ENCODE peak calls at places on chromosomes 1 and 21, in six cellular contexts. X is transverse colon, W is psoas muscle, U is OCI-LY7, J is Peyer's patch, V is gastrocnemius medialis. T is an unnamed sample.

GRCh38 chr1:17028662-17029188 is 17.0 kb upstream of the ATP13A2 start:
- DNase-seq in W (no peak), U (no peak), V (no peak), J (no peak), X (no peak), T (no peak)

GRCh38 chr1:14511856-14512585 is 86.5 kb upstream of the KAZN start:
- DNase-seq in W (no peak), J (no peak), X (no peak), U (no peak), V (no peak), T (no peak)

GRCh38 chr1:83860506-83861221 is 138.3 kb downstream of the TTLL7 start:
- DNase-seq in W (peak; percentile 74), X (peak; percentile 89), J (peak; percentile 94), U (peak; percentile 63), V (no peak), T (peak; percentile 61)

GRCh38 chr1:8516793-8517556 is 199.1 kb downstream of the SLC45A1 start:
- DNase-seq in W (no peak), X (no peak), U (peak; percentile 76), J (no peak), V (no peak), T (no peak)

GRCh38 chr1:66284746-66285145 is 249.2 kb upstream of the SGIP1 start:
- DNase-seq in J (no peak), W (no peak), V (no peak), X (no peak), U (no peak), T (no peak)

GRCh38 chr1:36351222-36351977 is 28.0 kb upstream of the EVA1B start:
- DNase-seq in X (no peak), W (no peak), U (no peak), V (no peak), J (no peak), T (no peak)

GRCh38 chr21:45874716-45875415 is 106.7 kb upstream of the COL6A1 start:
- DNase-seq in V (no peak), U (no peak), J (peak; percentile 70), W (peak; percentile 77), X (peak; percentile 57), T (no peak)

GRCh38 chr1:183304466-183305122 is 113.6 kb downstream of the NMNAT2 start:
- DNase-seq in X (no peak), J (no peak), W (no peak), V (no peak), U (no peak), T (no peak)

GRCh38 chr1:234544094-234544579 is 65.2 kb upstream of the TARBP1 start:
- DNase-seq in V (peak; percentile 70), U (no peak), W (peak; percentile 62), X (peak; percentile 76), J (peak; percentile 77), T (peak; percentile 63)

GRCh38 chr1:27520651-27521050 is 30.7 kb upstream of the WASF2 start:
- DNase-seq in J (peak; percentile 54), U (no peak), X (no peak), W (no peak), V (no peak), T (no peak)

GRCh38 chr1:94396356-94396755 is 21.8 kb upstream of the ABCD3 start:
- DNase-seq in V (no peak), W (no peak), J (no peak), X (no peak), U (no peak), T (no peak)

DNA sequence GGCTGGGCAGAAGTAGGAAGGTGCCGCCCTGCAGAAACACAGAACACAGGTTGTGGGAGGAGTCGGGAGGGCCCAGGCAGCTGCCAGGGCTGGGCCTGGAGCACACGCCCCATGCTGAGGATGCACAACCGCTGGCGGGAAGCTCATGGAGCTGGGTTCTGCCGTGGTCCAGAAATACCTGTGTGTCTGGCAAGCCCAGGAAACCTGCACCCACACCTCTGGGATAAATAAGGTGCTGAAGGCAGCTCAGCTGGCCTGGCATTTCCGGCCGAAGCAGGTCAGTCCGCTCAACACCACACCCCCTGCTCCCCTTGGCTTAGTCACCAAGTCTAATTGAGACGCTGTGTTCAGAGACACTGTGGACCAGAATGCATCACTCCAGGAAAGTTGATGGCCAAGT is 32.1 kb downstream of the CTNNBIP1 start:
- DNase-seq in J (peak; percentile 76), V (no peak), U (no peak), W (no peak), X (peak; percentile 38), T (no peak)
- H3K4me3 ChIP-seq in J (peak overlapping the region; percentile 19), V (no peak overlapping the region), U (no peak overlapping the region), W (no peak overlapping the region), X (no peak overlapping the region), T (no peak overlapping the region)

DNA sequence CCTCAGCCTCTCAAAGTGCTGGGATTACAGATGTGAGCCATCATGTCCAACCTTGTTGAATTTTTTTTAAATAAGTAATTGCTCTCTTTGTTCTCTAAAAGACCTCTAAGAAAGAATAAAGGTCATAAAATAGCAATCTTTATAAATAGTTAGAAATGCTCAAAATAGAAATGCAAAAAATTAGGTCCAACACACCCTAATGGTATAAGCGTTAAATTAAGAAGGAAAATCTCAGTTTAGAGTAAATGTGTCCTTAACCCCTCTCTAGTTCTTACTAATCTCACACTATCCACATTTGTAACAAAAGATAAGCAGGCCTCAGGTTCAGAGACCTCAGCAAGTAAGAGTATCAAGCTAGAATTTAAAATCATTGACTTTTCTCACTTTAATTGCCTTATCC is 38.3 kb upstream of the GLIS1 start:
- DNase-seq in J (no peak), X (no peak), W (no peak), V (no peak), U (no peak), T (no peak)
- H3K36me3 ChIP-seq in J (no peaks in the 10 kb centered on the region), X (no peaks in the 10 kb centered on the region), W (no peaks in the 10 kb centered on the region), V (no peaks in the 10 kb centered on the region), U (peaks cover 95% of the 10 kb centered on the region), T (no peaks in the 10 kb centered on the region)

DNA sequence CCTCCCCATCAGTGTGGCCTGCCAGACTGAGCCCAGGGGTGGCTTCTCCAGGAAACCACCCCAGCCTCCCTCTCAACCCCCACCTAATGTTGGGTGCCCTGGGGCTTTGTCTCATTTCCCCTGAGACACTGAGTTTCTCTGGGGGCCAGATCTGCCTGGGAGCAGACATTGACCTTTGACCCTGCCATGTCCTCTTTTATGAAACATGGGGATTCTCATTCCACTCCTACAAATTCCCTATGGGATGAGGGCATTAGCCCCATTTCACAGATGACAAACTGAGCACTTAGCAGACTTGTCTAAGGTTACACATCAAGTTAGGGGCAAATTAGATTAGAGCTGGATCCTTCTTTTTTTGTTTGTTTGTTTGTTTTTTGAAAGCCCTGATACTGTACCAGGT is 24.1 kb downstream of the RHBG start:
- DNase-seq in U (no peak), V (no peak), J (no peak), X (no peak), W (no peak), T (no peak)
- H3K27ac ChIP-seq in U (no peak overlapping the region), V (no peak overlapping the region), J (no peak overlapping the region), X (no peak overlapping the region), W (no peak overlapping the region), T (no peak overlapping the region)

DNA sequence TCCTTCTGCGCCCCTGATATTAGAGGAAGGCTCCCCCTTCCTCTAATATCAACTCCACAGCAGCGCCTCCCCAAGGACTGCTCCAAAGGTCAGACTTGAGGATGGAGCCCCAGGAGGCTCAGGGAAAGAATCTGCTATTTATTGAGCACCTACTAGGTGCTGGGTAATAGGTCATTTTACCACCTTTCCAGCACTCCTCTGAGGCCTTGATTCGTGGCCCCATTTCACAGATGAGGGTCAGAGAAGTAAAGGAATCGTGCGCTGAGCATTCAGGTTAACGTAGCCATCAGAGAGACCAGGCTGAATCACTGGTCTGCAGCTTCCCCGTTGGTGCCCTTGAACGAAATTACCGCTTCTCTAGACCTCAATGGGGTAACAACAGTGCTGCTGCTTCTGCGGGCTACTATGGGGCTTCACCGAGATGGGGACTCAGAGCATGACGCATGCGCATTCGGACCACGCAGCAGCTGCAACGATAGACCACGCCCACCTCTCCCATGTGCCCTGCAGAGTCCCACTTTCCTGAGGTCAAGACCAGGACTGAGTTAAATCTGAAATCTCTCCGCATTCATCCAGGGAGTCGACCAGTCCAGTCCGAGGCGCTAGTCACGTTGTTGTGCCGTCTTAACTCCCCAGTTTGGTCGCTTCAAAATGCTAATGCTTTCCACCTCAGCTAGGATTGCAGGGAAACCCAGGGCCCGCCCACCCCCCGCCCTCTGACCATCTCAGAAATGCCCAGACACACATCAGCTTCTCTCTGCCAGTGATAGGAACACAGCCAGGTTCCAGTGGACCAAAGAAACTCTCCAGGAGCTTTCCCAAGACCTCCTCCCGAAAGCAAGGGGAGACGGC is 12.9 kb downstream of the CAMK2N1 start:
- DNase-seq in J (peak; percentile 73), W (peak; percentile 63), U (peak; percentile 55), X (peak; percentile 56), V (no peak), T (no peak)
- H3K4me3 ChIP-seq in J (no peak overlapping the region), W (no peak overlapping the region), U (no peak overlapping the region), X (no peak overlapping the region), V (no peak overlapping the region), T (no peak overlapping the region)

DNA sequence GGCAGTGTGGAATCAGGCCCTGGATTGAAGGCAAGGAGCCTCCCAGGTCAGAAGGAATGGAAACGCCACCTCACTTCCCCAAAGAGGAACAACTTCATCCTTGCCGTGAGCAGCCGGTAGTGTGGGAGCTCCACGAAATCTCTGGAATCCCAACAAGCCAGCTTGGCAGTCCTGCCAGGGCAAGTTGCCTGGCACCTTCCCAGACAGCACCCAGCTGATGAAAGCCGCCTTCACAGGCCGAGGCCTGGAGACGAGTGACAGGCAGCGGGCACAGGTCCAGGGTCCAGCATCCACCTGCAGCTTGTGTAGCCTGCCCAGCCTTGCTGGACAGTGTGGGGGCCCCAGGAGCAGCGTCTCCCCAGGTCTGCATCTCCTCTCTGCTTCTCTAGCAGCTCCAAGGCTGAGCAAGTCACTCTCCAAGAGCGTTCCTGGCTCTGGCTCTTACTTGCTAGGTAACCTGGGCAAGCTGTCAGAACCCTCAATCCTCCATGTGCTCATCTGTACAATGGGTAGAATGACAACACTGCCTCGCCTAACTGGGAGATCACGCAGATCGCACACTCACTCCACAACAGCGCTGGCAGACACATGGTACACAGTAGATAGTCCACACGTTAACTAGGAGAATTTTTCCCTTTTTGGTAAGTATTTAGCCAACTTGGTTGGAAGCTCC is 43.0 kb downstream of the ACOT7 start:
- DNase-seq in W (peak; percentile 55), X (peak; percentile 29), U (no peak), J (no peak), V (no peak), T (no peak)
- H3K36me3 ChIP-seq in W (no peaks in the 10 kb centered on the region), X (no peaks in the 10 kb centered on the region), U (no peaks in the 10 kb centered on the region), J (peaks cover 3% of the 10 kb centered on the region), V (no peaks in the 10 kb centered on the region), T (no peaks in the 10 kb centered on the region)

DNA sequence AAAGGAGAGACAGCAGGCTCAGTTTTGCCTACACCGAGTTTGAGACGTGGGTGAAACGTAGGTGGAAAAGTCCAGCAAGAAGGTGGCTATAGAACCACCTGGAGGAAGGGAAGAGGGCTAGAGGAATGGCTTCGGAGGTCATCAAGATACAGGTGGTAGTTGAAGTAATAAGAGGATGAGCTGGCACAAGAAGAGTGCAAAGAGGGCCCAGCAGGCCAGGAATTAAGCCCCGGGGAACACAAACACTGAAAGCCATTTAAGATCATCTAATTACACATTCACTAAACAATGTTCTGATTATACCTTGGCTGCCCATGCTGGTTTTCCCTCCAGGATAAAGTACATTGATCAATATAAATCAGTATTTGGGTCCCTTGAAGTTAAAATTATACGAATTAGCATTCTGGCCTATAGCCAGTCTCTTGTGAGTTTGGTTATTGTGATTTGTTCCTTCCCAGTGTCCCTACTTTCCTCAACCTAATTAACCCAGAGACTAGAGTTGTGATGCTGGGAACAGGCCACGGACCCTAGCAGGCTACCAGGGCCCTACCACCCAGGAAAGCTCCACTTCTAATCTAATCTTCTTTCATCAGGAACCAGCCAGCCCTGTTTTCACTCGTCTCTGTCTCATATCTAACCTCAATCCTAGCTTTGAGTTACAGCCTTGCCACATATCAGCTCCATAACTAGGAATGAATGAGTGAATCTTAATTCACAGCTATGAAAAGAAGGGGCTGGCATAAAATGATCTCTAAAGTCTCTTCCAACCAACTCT is 26.4 kb upstream of the PPP1R15B start:
- DNase-seq in V (no peak), X (no peak), W (no peak), J (no peak), U (no peak), T (no peak)
- H3K27ac ChIP-seq in V (peak overlapping the region; percentile 87), X (peak overlapping the region; percentile 85), W (peak overlapping the region; percentile 69), J (peak overlapping the region; percentile 7), U (no peak overlapping the region), T (no peak overlapping the region)

GRCh38 chr1:21341517-21342078 is 51.3 kb upstream of the ECE1 start:
- DNase-seq in U (no peak), V (no peak), W (no peak), X (peak; percentile 9), J (no peak), T (no peak)
- H3K4me3 ChIP-seq in U (no peak overlapping the region), V (no peak overlapping the region), W (no peak overlapping the region), X (no peak overlapping the region), J (peak overlapping the region; percentile 10), T (no peak overlapping the region)

T was measured in naive thymus-derived CD4-positive, alpha-beta T cell.